ENCODE peak calls at places on chromosomes 6 and 20, in ten cellular contexts. J is effector memory CD8-positive, alpha-beta T cell; V is AG08395; O is GM20000; F is cerebellar nuclear complex; L is stomach; T is GF-D8; D is ACHN; Z is KG1; E is body of pancreas. I is an unnamed sample.

GRCh38 chr6:166781331-166781730 is 154.3 kb upstream of the RPS6KA2 start:
- DNase-seq in J (no peak), V (no peak), O (no peak), F (no peak), L (no peak), T (no peak), D (no peak), Z (no peak), E (no peak), I (no peak)

GRCh38 chr6:1832844-1833787 is 223.4 kb downstream of the FOXC1 start:
- DNase-seq in J (no peak), V (peak; percentile 58), O (no peak), F (no peak), L (peak; percentile 57), T (no peak), D (no peak), Z (no peak), E (peak; percentile 64), I (no peak)

GRCh38 chr20:52749020-52749419 is 223.1 kb upstream of the TSHZ2 start:
- DNase-seq in J (no peak), V (peak; percentile 19), O (no peak), F (no peak), L (no peak), T (no peak), D (no peak), Z (no peak), E (no peak), I (no peak)

GRCh38 chr20:2042400-2042799 is 48.5 kb upstream of the PDYN start:
- DNase-seq in J (no peak), V (peak; percentile 92), O (no peak), F (no peak), L (no peak), T (no peak), D (peak; percentile 49), Z (no peak), E (no peak), I (no peak)

GRCh38 chr6:11598687-11599086 is 61.1 kb downstream of the TMEM170B start:
- DNase-seq in J (no peak), V (no peak), O (no peak), F (no peak), L (no peak), T (peak; percentile 80), D (no peak), Z (no peak), E (no peak), I (no peak)

GRCh38 chr6:2186516-2186915 is 58.9 kb downstream of the GMDS start:
- DNase-seq in J (no peak), V (no peak), O (peak; percentile 69), F (no peak), L (no peak), T (no peak), D (no peak), Z (no peak), E (no peak), I (no peak)

GRCh38 chr20:62782893-62783278 is 13.4 kb upstream of the MRGBP start:
- DNase-seq in J (no peak), V (no peak), O (no peak), F (no peak), L (no peak), T (no peak), D (no peak), Z (peak; percentile 21), E (no peak), I (no peak)

GRCh38 chr6:54856137-54856536 is 9.6 kb downstream of the FAM83B start:
- DNase-seq in J (no peak), V (no peak), O (no peak), F (no peak), L (peak; percentile 44), T (no peak), D (no peak), Z (no peak), E (no peak), I (no peak)

GRCh38 chr6:71181565-71181964 is 107.0 kb upstream of the OGFRL1 start:
- DNase-seq in J (no peak), V (peak; percentile 93), O (no peak), F (no peak), L (no peak), T (no peak), D (peak; percentile 89), Z (no peak), E (no peak), I (no peak)

GRCh38 chr6:30876039-30876730 is 8.1 kb upstream of the DDR1 start:
- DNase-seq in J (no peak), V (peak; percentile 49), O (no peak), F (no peak), L (no peak), T (no peak), D (no peak), Z (no peak), E (peak; percentile 29), I (no peak)

GRCh38 chr20:7275628-7276237 is 508.2 kb downstream of the BMP2 start:
- DNase-seq in J (no peak), V (no peak), O (no peak), F (no peak), L (no peak), T (no peak), D (no peak), Z (no peak), E (no peak), I (no peak)

GRCh38 chr6:170178561-170179477 is 112.1 kb downstream of the DLL1 start:
- DNase-seq in J (no peak), V (peak; percentile 85), O (no peak), F (no peak), L (peak; percentile 93), T (no peak), D (no peak), Z (no peak), E (peak; percentile 88), I (no peak)

GRCh38 chr20:46011631-46012482 is 3.1 kb downstream of the MMP9 start:
- DNase-seq in J (peak; percentile 22), V (peak; percentile 16), O (peak; percentile 67), F (no peak), L (peak; percentile 48), T (no peak), D (peak; percentile 75), Z (no peak), E (peak; percentile 46), I (no peak)

GRCh38 chr6:138162104-138162946 is 586 bp downstream of the ARFGEF3 start:
- DNase-seq in J (no peak), V (peak; percentile 13), O (peak; percentile 27), F (no peak), L (peak; percentile 57), T (no peak), D (peak; percentile 19), Z (no peak), E (peak; percentile 48), I (no peak)

GRCh38 chr20:32463642-32464400 is 105.7 kb downstream of the ASXL1 start:
- DNase-seq in J (no peak), V (no peak), O (no peak), F (no peak), L (peak; percentile 83), T (no peak), D (no peak), Z (no peak), E (peak; percentile 70), I (no peak)

GRCh38 chr20:53608456-53609413 is 15.1 kb upstream of the ZNF217 start:
- DNase-seq in J (peak; percentile 26), V (no peak), O (no peak), F (no peak), L (peak; percentile 29), T (no peak), D (no peak), Z (no peak), E (no peak), I (no peak)

GRCh38 chr20:57615472-57615855 is 4.8 kb downstream of the ZBP1 start:
- DNase-seq in J (no peak), V (no peak), O (no peak), F (no peak), L (no peak), T (no peak), D (no peak), Z (no peak), E (no peak), I (no peak)

GRCh38 chr6:166697113-166697512 is 70.1 kb upstream of the RPS6KA2 start:
- DNase-seq in J (no peak), V (no peak), O (no peak), F (no peak), L (no peak), T (no peak), D (no peak), Z (no peak), E (no peak), I (no peak)

GRCh38 chr6:145506554-145506953 is 228.8 kb downstream of the EPM2A start:
- DNase-seq in J (no peak), V (no peak), O (no peak), F (no peak), L (peak; percentile 74), T (no peak), D (no peak), Z (no peak), E (no peak), I (no peak)

GRCh38 chr6:31892821-31893220 is 4.7 kb downstream of the EHMT2 start:
- DNase-seq in J (no peak), V (no peak), O (no peak), F (no peak), L (no peak), T (no peak), D (peak; percentile 27), Z (no peak), E (no peak), I (no peak)

GRCh38 chr6:28710466-28711191 is 184.9 kb downstream of the GPX5 start:
- DNase-seq in J (no peak), V (no peak), O (no peak), F (no peak), L (no peak), T (no peak), D (no peak), Z (no peak), E (no peak), I (no peak)

GRCh38 chr6:16758163-16758975 is 2.9 kb downstream of the ATXN1 start:
- DNase-seq in J (no peak), V (no peak), O (no peak), F (no peak), L (no peak), T (no peak), D (no peak), Z (no peak), E (no peak), I (no peak)

GRCh38 chr6:151847064-151847463 is 39.6 kb downstream of the ESR1 start:
- DNase-seq in J (no peak), V (peak; percentile 24), O (no peak), F (no peak), L (no peak), T (no peak), D (peak; percentile 48), Z (peak; percentile 3), E (no peak), I (no peak)

GRCh38 chr6:33114428-33114827 is 38.6 kb downstream of the HLA-DPB1 start:
- DNase-seq in J (no peak), V (no peak), O (no peak), F (no peak), L (no peak), T (no peak), D (no peak), Z (no peak), E (no peak), I (no peak)

I was measured in stimulated activated CD4-positive, alpha-beta T cell treated with anti-CD3 and anti-CD28 coated beads, TNF-alpha, amount 100 ng/mL, for 4 hours.